ENCODE peak calls at places on chromosome 2, in six cellular contexts. A is HCT116, W is PC-3, C is PC-9, F is hepatocyte, M is GM23248. N is an unnamed sample.

GRCh38 chr2:167480232-167480985 is 592.1 kb downstream of the XIRP2 start:
- DNase-seq in M (no peak), C (no peak), F (no peak), W (no peak), A (no peak), N (no peak)

GRCh38 chr2:222610746-222611145 is 45.1 kb downstream of the FARSB start:
- DNase-seq in W (no peak), F (no peak), M (peak; percentile 8), A (no peak), C (no peak), N (no peak)

GRCh38 chr2:237474931-237475703 is 11.9 kb upstream of the MLPH start:
- DNase-seq in M (peak; percentile 90), F (peak; percentile 95), A (peak; percentile 37), C (peak; percentile 90), W (peak; percentile 66), N (peak; percentile 81)

GRCh38 chr2:98504386-98505109 is 59.9 kb downstream of the INPP4A start:
- DNase-seq in A (no peak), F (no peak), C (no peak), M (peak; percentile 42), W (no peak), N (no peak)

GRCh38 chr2:64212801-64213321 is 68.6 kb upstream of the PELI1 start:
- DNase-seq in W (no peak), M (peak; percentile 44), A (no peak), C (no peak), F (peak; percentile 41), N (peak; percentile 29)

GRCh38 chr2:236848467-236848866 is 237.2 kb upstream of the COPS8 start:
- DNase-seq in W (no peak), A (no peak), M (no peak), F (no peak), C (no peak), N (no peak)

GRCh38 chr2:188984680-188985079 is 10.5 kb downstream of the COL3A1 start:
- DNase-seq in M (peak; percentile 92), F (peak; percentile 60), C (no peak), A (no peak), W (peak; percentile 19), N (no peak)

GRCh38 chr2:32865399-32866068 is 81.2 kb upstream of the LTBP1 start:
- DNase-seq in C (peak; percentile 13), M (peak; percentile 97), W (peak; percentile 88), A (peak; percentile 43), F (no peak), N (no peak)

DNA sequence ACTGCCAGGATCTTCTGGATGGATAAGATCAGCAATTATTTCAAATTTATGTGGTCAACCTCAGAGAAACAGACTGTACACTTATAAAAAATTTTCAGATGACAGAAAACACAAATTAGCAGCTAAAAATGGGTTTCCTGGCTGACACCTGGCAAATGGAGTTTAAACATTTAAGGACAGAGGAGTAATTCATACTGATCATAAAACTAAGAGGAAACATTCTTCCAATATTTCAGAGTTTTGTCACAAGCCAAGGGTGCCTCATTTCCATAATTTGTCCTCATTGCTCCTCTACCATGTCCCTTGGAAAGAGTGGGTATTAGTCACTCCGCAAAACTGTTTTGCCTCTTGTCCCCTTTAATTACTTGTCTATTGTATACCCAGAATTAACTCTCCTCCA is 70.2 kb downstream of the TMEFF2 start:
- DNase-seq in W (peak; percentile 26), M (peak; percentile 49), C (no peak), A (no peak), F (no peak), N (no peak)
- H3K27ac ChIP-seq in W (no peak overlapping the region), M (no peak overlapping the region), C (no peak overlapping the region), A (no peak overlapping the region), F (no peak overlapping the region), N (no peak overlapping the region)

GRCh38 chr2:45409677-45410076 is 201.4 kb downstream of the SRBD1 start:
- DNase-seq in W (no peak), F (no peak), C (no peak), M (no peak), A (no peak), N (no peak)

GRCh38 chr2:45415534-45416123 is 195.4 kb downstream of the SRBD1 start:
- DNase-seq in F (no peak), A (no peak), W (no peak), M (no peak), C (no peak), N (no peak)

GRCh38 chr2:45418532-45418931 is 192.5 kb downstream of the SRBD1 start:
- DNase-seq in A (no peak), W (no peak), F (no peak), M (no peak), C (no peak), N (no peak)

DNA sequence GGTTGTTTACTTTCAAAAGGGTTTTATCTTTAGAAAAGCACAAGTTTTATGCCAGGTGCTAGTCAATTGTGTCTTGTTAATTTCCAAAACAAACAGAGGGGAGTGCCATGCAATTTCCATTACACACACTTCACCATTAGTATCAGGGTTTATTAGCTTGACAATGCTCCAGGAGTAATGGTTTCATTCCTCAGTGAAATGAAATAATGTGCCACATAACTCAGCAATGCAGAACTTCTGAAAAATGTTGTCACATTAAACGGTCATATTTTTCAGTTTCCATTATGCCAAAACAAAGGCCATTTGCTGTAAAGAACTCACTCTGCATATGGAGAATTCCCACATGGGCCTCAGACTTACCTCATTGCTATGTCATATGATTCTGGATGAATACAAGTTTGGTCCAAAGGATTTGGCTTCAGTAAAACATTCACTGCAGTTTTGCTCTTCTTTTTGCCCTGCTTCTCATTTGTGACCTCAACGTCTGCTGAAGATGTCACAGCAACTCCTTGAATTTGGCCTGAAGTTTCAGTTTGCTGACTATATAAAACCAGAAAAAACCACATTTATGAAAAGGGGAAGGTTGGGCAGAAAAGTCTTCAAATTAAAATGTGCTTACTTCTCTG is 198.2 kb downstream of the SRBD1 start:
- DNase-seq in M (peak; percentile 18), W (no peak), C (no peak), A (no peak), F (no peak), N (no peak)
- H3K4me2 ChIP-seq in M (no peak overlapping the region), W (no peak overlapping the region), C (no peak overlapping the region), A (no peak overlapping the region), F (no peak overlapping the region), N (no peak overlapping the region)

GRCh38 chr2:7988440-7988839 is 693.4 kb upstream of the ID2 start:
- DNase-seq in A (no peak), W (peak; percentile 32), F (no peak), C (no peak), M (no peak), N (no peak)
- H3K9me2 ChIP-seq in A (no peaks in the 10 kb centered on the region), W (no peaks in the 10 kb centered on the region), F (no peaks in the 10 kb centered on the region), C (no peaks in the 10 kb centered on the region), M (no peaks in the 10 kb centered on the region), N (no peaks in the 10 kb centered on the region)

DNA sequence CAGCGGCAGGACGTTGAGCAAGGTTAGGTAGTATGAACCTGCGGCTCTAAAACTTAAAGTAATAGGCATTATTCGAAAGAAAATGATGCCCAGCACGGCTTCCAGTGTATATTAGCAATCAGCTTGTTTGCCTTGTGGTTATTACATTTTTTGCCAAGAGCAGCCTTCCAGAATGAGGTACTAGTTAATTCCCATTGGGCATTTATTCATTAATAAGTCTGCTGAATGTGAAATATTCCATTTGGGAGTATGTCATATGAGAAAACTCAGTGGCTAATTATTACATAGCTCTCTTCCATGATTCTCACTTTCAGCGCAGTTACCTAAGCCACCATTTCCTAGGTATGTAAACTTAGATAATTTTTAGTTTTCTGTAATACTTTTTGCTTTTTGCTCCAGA is 12.9 kb downstream of the CRIM1 start:
- DNase-seq in C (no peak), M (no peak), W (no peak), F (no peak), A (no peak), N (no peak)
- H3K27ac ChIP-seq in C (peak overlapping the region; percentile 52), M (peak overlapping the region; percentile 20), W (no peak overlapping the region), F (peak overlapping the region; percentile 56), A (no peak overlapping the region), N (no peak overlapping the region)

GRCh38 chr2:84940836-84941412 is 30.0 kb upstream of the KCMF1 start:
- DNase-seq in A (no peak), C (no peak), F (no peak), M (no peak), W (no peak), N (no peak)

GRCh38 chr2:84938194-84938879 is 32.6 kb upstream of the KCMF1 start:
- DNase-seq in A (peak; percentile 45), M (peak; percentile 64), W (peak; percentile 50), C (peak; percentile 27), F (no peak), N (no peak)

GRCh38 chr2:84939426-84940087 is 31.4 kb upstream of the KCMF1 start:
- DNase-seq in M (no peak), F (no peak), C (no peak), A (no peak), W (no peak), N (peak; percentile 94)

GRCh38 chr2:84942166-84942565 is 28.8 kb upstream of the KCMF1 start:
- DNase-seq in M (no peak), F (no peak), C (no peak), A (no peak), W (no peak), N (no peak)

GRCh38 chr2:84940088-84940470 is 30.9 kb upstream of the KCMF1 start:
- DNase-seq in C (no peak), W (no peak), F (no peak), M (no peak), A (no peak), N (peak; percentile 31)
- H3K4me2 ChIP-seq in C (no peak overlapping the region), W (no peak overlapping the region), F (no peak overlapping the region), M (no peak overlapping the region), A (peak overlapping the region; percentile 26), N (peak overlapping the region; percentile 60)

DNA sequence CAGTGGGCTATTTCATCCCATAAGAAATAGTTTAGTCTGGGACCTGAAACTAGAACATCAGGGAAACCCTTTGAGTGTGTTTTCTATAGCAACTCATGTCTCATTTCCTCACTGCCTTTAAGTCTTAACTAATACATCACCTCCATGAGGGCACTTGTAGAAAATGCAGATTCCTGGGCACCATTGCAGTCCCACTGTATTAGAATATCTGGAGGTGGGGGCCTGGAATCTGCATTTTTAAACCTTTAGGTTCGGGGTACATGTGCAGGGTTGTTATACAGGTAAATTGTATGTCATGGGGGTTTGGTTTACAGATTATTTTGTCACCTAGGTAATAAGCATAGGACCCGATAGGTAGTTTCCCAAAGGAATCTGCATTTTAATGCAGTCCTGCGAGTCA is 87.4 kb downstream of the ARHGEF33 start:
- DNase-seq in C (no peak), M (no peak), A (no peak), F (no peak), W (no peak), N (no peak)
- H3K9me2 ChIP-seq in C (no peaks in the 10 kb centered on the region), M (no peaks in the 10 kb centered on the region), A (no peaks in the 10 kb centered on the region), F (no peaks in the 10 kb centered on the region), W (peaks cover 3% of the 10 kb centered on the region), N (no peaks in the 10 kb centered on the region)

DNA sequence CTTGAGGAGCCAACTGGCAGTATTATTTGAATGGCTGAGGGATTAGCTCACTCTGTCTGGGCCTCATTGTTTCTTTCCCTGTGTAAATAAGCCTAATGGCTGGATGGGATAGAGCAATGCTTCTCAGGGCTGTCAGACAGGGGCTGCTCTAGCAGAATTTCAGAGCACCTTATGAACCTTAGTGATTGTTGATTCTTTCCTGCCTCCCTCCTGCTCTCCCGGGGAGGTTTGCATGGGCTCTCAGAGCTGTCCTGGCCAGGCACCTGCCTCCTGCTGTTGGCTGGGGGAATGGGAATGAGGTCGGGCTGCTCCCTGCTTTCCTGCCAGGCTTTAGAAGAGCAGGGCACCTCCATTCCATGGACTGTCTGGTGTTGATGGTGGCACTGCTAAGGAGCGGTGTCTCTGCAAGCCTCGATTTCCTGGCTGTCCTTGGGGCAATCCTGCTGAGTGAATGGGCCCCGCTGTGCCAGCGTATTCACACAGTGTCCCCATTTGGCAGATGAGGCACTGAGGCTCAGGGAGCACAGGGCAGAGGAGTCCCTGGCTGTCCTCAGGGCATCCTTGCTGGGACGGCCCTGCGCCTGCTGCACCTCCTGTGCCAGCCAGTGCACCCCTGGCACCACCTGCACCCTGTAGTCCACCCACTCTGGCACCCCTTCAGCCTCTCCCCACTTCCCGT is 468.3 kb upstream of the HS6ST1 start:
- DNase-seq in F (no peak), W (no peak), C (no peak), A (no peak), M (peak; percentile 27), N (no peak)
- H3K27ac ChIP-seq in F (no peak overlapping the region), W (no peak overlapping the region), C (no peak overlapping the region), A (no peak overlapping the region), M (no peak overlapping the region), N (no peak overlapping the region)

GRCh38 chr2:215664847-215665525 is 229.1 kb upstream of the FN1 start:
- DNase-seq in F (peak; percentile 44), C (peak; percentile 14), W (peak; percentile 89), A (peak; percentile 31), M (peak; percentile 96), N (no peak)
- H3K4me2 ChIP-seq in F (no peak overlapping the region), C (peak overlapping the region; percentile 36), W (peak overlapping the region; percentile 63), A (peak overlapping the region; percentile 29), M (peak overlapping the region; percentile 39), N (no peak overlapping the region)

N was measured in OCI-LY7.